ENCODE peak calls at places on chromosomes 2 and 18, in eight cellular contexts. R, E, Y, I, S, W, P and F are unnamed samples.

GRCh38 chr2:112092286-112093041 is 37.4 kb downstream of the TMEM87B start:
- DNase-seq in R (no peak), E (no peak), Y (no peak), I (peak; percentile 37), S (no peak), W (no peak), P (peak; percentile 75), F (no peak)

GRCh38 chr2:85312404-85312803 is 15.4 kb downstream of the TGOLN2 start:
- DNase-seq in R (no peak), E (no peak), Y (no peak), I (no peak), S (no peak), W (no peak), P (peak; percentile 76), F (no peak)

GRCh38 chr2:55232863-55233657 is 572 bp downstream of the RPS27A start:
- DNase-seq in R (peak; percentile 54), E (peak; percentile 47), Y (no peak), I (no peak), S (peak; percentile 78), W (peak; percentile 34), P (peak; percentile 34), F (peak; percentile 56)

GRCh38 chr2:236623816-236624215 is 54.2 kb downstream of the ACKR3 start:
- DNase-seq in R (no peak), E (no peak), Y (no peak), I (no peak), S (no peak), W (no peak), P (no peak), F (no peak)

GRCh38 chr2:120231974-120232635 is 8.9 kb upstream of the TMEM185B start:
- DNase-seq in R (peak; percentile 55), E (peak; percentile 49), Y (no peak), I (no peak), S (peak; percentile 72), W (peak; percentile 28), P (peak; percentile 26), F (peak; percentile 40)

GRCh38 chr18:9712130-9712577 is 4.1 kb downstream of the RAB31 start:
- DNase-seq in R (no peak), E (no peak), Y (no peak), I (no peak), S (no peak), W (no peak), P (no peak), F (no peak)

GRCh38 chr18:24995056-24995455 is 356.9 kb downstream of the ZNF521 start:
- DNase-seq in R (no peak), E (no peak), Y (no peak), I (peak; percentile 7), S (no peak), W (no peak), P (no peak), F (no peak)

GRCh38 chr2:101162561-101163330 is 11.6 kb upstream of the TBC1D8 start:
- DNase-seq in R (no peak), E (no peak), Y (no peak), I (no peak), S (no peak), W (no peak), P (no peak), F (no peak)

GRCh38 chr2:211816739-211817138 is 721.9 kb downstream of the ERBB4 start:
- DNase-seq in R (no peak), E (no peak), Y (no peak), I (no peak), S (no peak), W (no peak), P (no peak), F (no peak)